ENCODE peak calls at places on chromosomes 7 and 10, in four cellular contexts. H is endothelial cell; W is stimulated activated CD4-positive, alpha-beta T cell treated with anti-CD3 and anti-CD28 coated beads, TNF-alpha, amount 100 ng/mL, for 24 hours; R is GM04503. V is an unnamed sample.

GRCh38 chr10:80191589-80192270 is 13.6 kb downstream of the ANXA11 start:
- DNase-seq in H (no peak), W (no peak), R (no peak), V (no peak)

GRCh38 chr10:62710182-62710581 is 94.3 kb upstream of the ADO start:
- DNase-seq in H (no peak), W (no peak), R (no peak), V (no peak)

GRCh38 chr10:44478040-44478439 is 93.1 kb upstream of the CXCL12 start:
- DNase-seq in H (no peak), W (no peak), R (peak), V (no peak)

GRCh38 chr7:33680682-33681081 is 224.7 kb upstream of the BMPER start:
- DNase-seq in H (no peak), W (no peak), R (no peak), V (no peak)

GRCh38 chr10:35079267-35079666 is 10.9 kb downstream of the CUL2 start:
- DNase-seq in H (no peak), W (no peak), R (no peak), V (no peak)

GRCh38 chr7:27179503-27180430 is 5.3 kb downstream of the HOXA11 start:
- DNase-seq in H (peak), W (no peak), R (no peak), V (peak)

GRCh38 chr10:88042162-88043100 is 179.0 kb downstream of the PTEN start:
- DNase-seq in H (no peak), W (no peak), R (peak), V (no peak)

GRCh38 chr7:147811923-147812322 is 778.6 kb upstream of the C7orf33 start:
- DNase-seq in H (no peak), W (no peak), R (no peak), V (no peak)

GRCh38 chr7:85041599-85042216 is 145.1 kb downstream of the SEMA3D start:
- DNase-seq in H (peak), W (no peak), R (no peak), V (peak)

GRCh38 chr7:3162286-3162685 is 118.6 kb upstream of the CARD11 start:
- DNase-seq in H (no peak), W (no peak), R (no peak), V (no peak)

GRCh38 chr10:93590638-93591037 is 10.4 kb downstream of the RBP4 start:
- DNase-seq in H (no peak), W (no peak), R (no peak), V (no peak)

GRCh38 chr7:79988642-79989041 is 146.0 kb upstream of the GNAI1 start:
- DNase-seq in H (no peak), W (no peak), R (no peak), V (no peak)

GRCh38 chr10:70272925-70273316 is 10.9 kb downstream of the NPFFR1 start:
- DNase-seq in H (no peak), W (no peak), R (no peak), V (no peak)

GRCh38 chr7:22841954-22842353 is 19.3 kb upstream of the TOMM7 start:
- DNase-seq in H (no peak), W (no peak), R (no peak), V (no peak)

GRCh38 chr7:106418526-106418925 is 133.7 kb upstream of the NAMPT start:
- DNase-seq in H (no peak), W (no peak), R (no peak), V (no peak)

GRCh38 chr10:10914129-10914528 is 103.5 kb upstream of the CELF2 start:
- DNase-seq in H (no peak), W (no peak), R (no peak), V (no peak)

GRCh38 chr7:117993377-117994003 is 120.2 kb upstream of the CTTNBP2 start:
- DNase-seq in H (peak), W (no peak), R (no peak), V (no peak)

GRCh38 chr10:5684971-5685763 is 529 bp downstream of the TASOR2 start:
- DNase-seq in H (peak), W (peak), R (peak), V (peak)

GRCh38 chr7:101547916-101548599 is 81.0 kb downstream of the MYL10 start:
- DNase-seq in H (no peak), W (no peak), R (no peak), V (no peak)

GRCh38 chr7:85175217-85175616 is 11.6 kb downstream of the SEMA3D start:
- DNase-seq in H (no peak), W (no peak), R (peak), V (no peak)

GRCh38 chr10:128026620-128027281 is 99.5 kb downstream of the MKI67 start:
- DNase-seq in H (no peak), W (no peak), R (no peak), V (peak)

GRCh38 chr10:79490400-79491081 is 21.8 kb upstream of the EIF5AL1 start:
- DNase-seq in H (no peak), W (no peak), R (no peak), V (no peak)

GRCh38 chr10:95374597-95375209 is 83.9 kb upstream of the PDLIM1 start:
- DNase-seq in H (peak), W (peak), R (no peak), V (peak)

GRCh38 chr7:143463556-143463955 is 14.1 kb upstream of the TAS2R41 start:
- DNase-seq in H (no peak), W (no peak), R (no peak), V (no peak)

GRCh38 chr10:69234447-69234846 is 14.3 kb downstream of the HKDC1 start:
- DNase-seq in H (no peak), W (no peak), R (no peak), V (no peak)

GRCh38 chr10:52071814-52072213 is 242.3 kb upstream of the DKK1 start:
- DNase-seq in H (no peak), W (no peak), R (no peak), V (no peak)

GRCh38 chr7:106737202-106737562 is 76.2 kb upstream of the CCDC71L start:
- DNase-seq in H (no peak), W (no peak), R (no peak), V (no peak)

GRCh38 chr7:4747746-4748145 is 27.7 kb upstream of the AP5Z1 start:
- DNase-seq in H (no peak), W (no peak), R (no peak), V (no peak)

GRCh38 chr7:128713794-128714193 is 25.4 kb upstream of the CALU start:
- DNase-seq in H (no peak), W (no peak), R (no peak), V (no peak)

GRCh38 chr7:66374141-66374540 is 169.0 kb downstream of the TPST1 start:
- DNase-seq in H (no peak), W (no peak), R (no peak), V (no peak)

GRCh38 chr10:100340948-100341847 is 5.8 kb upstream of the SCD start:
- DNase-seq in H (no peak), W (no peak), R (no peak), V (no peak)

V was measured in NK-92 treated with Interleukin-12 subunit alpha and Interleukin-12 subunit beta, amount 100 ng/mL, for 24 hours.